ENCODE peak calls at places on chromosomes 11 and 22, in six cellular contexts. Z, T, L, F, D and S are unnamed samples.

GRCh38 chr11:25970726-25971508 is 361.0 kb upstream of the ANO3 start:
- DNase-seq in T (no peak), F (no peak), L (peak), Z (no peak), D (no peak), S (no peak)

GRCh38 chr22:49242480-49242879 is 585.2 kb downstream of the BRD1 start:
- DNase-seq in F (no peak), Z (no peak), T (no peak), L (no peak), D (no peak), S (no peak)

GRCh38 chr11:119684361-119685072 is 44.5 kb downstream of the NECTIN1 start:
- DNase-seq in D (peak), T (no peak), L (peak), Z (peak), F (peak), S (peak)

GRCh38 chr11:121099885-121100284 is 1.2 kb upstream of the TECTA start:
- DNase-seq in F (no peak), D (peak), Z (no peak), L (no peak), T (no peak), S (peak)

GRCh38 chr11:76666408-76666807 is 4.1 kb downstream of the LRRC32 start:
- DNase-seq in F (no peak), Z (no peak), D (peak), L (no peak), T (no peak), S (no peak)

GRCh38 chr11:81089242-81089641 is 1644.4 kb downstream of the FAM181B start:
- DNase-seq in F (no peak), Z (no peak), T (no peak), L (no peak), D (no peak), S (no peak)

GRCh38 chr22:20015971-20016733 is 471 bp downstream of the ARVCF start:
- DNase-seq in D (no peak), Z (peak), F (peak), T (no peak), L (peak), S (no peak)

GRCh38 chr11:69359735-69360470 is 65.9 kb downstream of the MYEOV start:
- DNase-seq in Z (no peak), F (no peak), T (no peak), L (no peak), D (peak), S (no peak)

GRCh38 chr11:69008774-69009440 is 4.1 kb downstream of the MRGPRF start:
- DNase-seq in F (no peak), D (peak), L (peak), T (peak), Z (no peak), S (peak)

GRCh38 chr11:49851511-49851910 is 100.7 kb upstream of the OR4C13 start:
- DNase-seq in T (no peak), F (no peak), L (no peak), Z (no peak), D (no peak), S (no peak)

GRCh38 chr22:44586337-44586990 is 88.4 kb upstream of the RTL6 start:
- DNase-seq in T (no peak), L (no peak), F (no peak), D (no peak), Z (no peak), S (no peak)

GRCh38 chr22:25282346-25282670 is 62.9 kb downstream of the CRYBB2 start:
- DNase-seq in F (no peak), Z (no peak), T (no peak), D (no peak), L (no peak), S (no peak)

GRCh38 chr22:49825436-49825835 is 2.2 kb downstream of the BRD1 start:
- DNase-seq in D (peak), F (no peak), T (no peak), L (no peak), Z (no peak), S (peak)

GRCh38 chr11:61482513-61482912 is 26.0 kb upstream of the LRRC10B start:
- DNase-seq in D (no peak), L (peak), T (no peak), F (peak), Z (peak), S (peak)

GRCh38 chr11:35166369-35167360 is 27.7 kb downstream of the CD44 start:
- DNase-seq in L (peak), F (no peak), D (peak), Z (peak), T (peak), S (peak)

GRCh38 chr22:41028841-41029240 is 63.6 kb upstream of the EP300 start:
- DNase-seq in T (no peak), Z (no peak), D (peak), L (no peak), F (no peak), S (peak)

GRCh38 chr11:35626511-35626910 is 8.3 kb downstream of the FJX1 start:
- DNase-seq in T (no peak), Z (no peak), F (no peak), L (no peak), D (no peak), S (no peak)

GRCh38 chr11:63682045-63682915 is 980 bp downstream of the RTN3 start:
- DNase-seq in L (peak), T (no peak), D (no peak), Z (peak), F (peak), S (no peak)

GRCh38 chr11:76620471-76620870 is 50.1 kb downstream of the LRRC32 start:
- DNase-seq in Z (no peak), L (no peak), D (peak), F (no peak), T (no peak), S (peak)

GRCh38 chr22:19886605-19887250 is 32.1 kb upstream of the GNB1L start:
- DNase-seq in T (no peak), Z (peak), F (no peak), D (peak), L (no peak), S (peak)

GRCh38 chr11:131038597-131038996 is 122.3 kb upstream of the SNX19 start:
- DNase-seq in D (peak), Z (no peak), T (no peak), L (no peak), F (no peak), S (peak)

GRCh38 chr11:15278129-15278528 is 163.4 kb downstream of the INSC start:
- DNase-seq in L (no peak), Z (no peak), D (peak), T (no peak), F (no peak), S (peak)

GRCh38 chr11:95668113-95668512 is 121.5 kb downstream of the FAM76B start:
- DNase-seq in D (peak), T (no peak), F (no peak), L (no peak), Z (no peak), S (no peak)

GRCh38 chr11:12157241-12157661 is 46.9 kb downstream of the MICAL2 start:
- DNase-seq in Z (peak), F (no peak), D (peak), T (no peak), L (no peak), S (peak)

GRCh38 chr11:83035070-83035854 is 36.4 kb downstream of the RAB30 start:
- DNase-seq in F (no peak), T (no peak), D (peak), Z (no peak), L (no peak), S (no peak)

GRCh38 chr22:44329179-44329796 is 16.5 kb upstream of the SHISAL1 start:
- DNase-seq in D (no peak), Z (peak), F (no peak), T (no peak), L (peak), S (no peak)

GRCh38 chr11:65639623-65640482 is 2.0 kb downstream of the SIPA1 start:
- DNase-seq in Z (peak), L (no peak), T (no peak), F (no peak), D (peak), S (no peak)

GRCh38 chr11:12195773-12196172 is 85.4 kb downstream of the MICAL2 start:
- DNase-seq in T (no peak), L (no peak), Z (peak), D (no peak), F (no peak), S (no peak)

GRCh38 chr22:26017932-26018331 is 151.3 kb upstream of the SEZ6L start:
- DNase-seq in T (no peak), L (no peak), D (no peak), F (no peak), Z (no peak), S (no peak)

GRCh38 chr22:25372000-25372595 is 152.7 kb downstream of the CRYBB2 start:
- DNase-seq in F (no peak), T (no peak), L (no peak), D (no peak), Z (no peak), S (no peak)

GRCh38 chr22:20953668-20954500 is 13.2 kb upstream of the AIFM3 start:
- DNase-seq in Z (no peak), T (no peak), L (no peak), F (no peak), D (peak), S (no peak)

GRCh38 chr11:64745219-64745522 is 1.2 kb upstream of the RASGRP2 start:
- DNase-seq in Z (peak), T (no peak), D (no peak), L (no peak), F (no peak), S (no peak)

GRCh38 chr11:65150513-65151271 is 16.4 kb upstream of the SYVN1 start:
- DNase-seq in L (peak), F (no peak), T (peak), D (peak), Z (peak), S (peak)